ENCODE peak calls at places on chromosomes 11 and 22, in four cellular contexts. One of them, this sample, is unnamed.

GRCh38 chr22:32587449-32587848 is 112.8 kb downstream of the FBXO7 start:
- DNase-seq in T1000: peak
- DNase-seq in stimulated activated CD8-positive, alpha-beta memory T cell treated with anti-CD3 and anti-CD28 coated beads, Interleukin-7, amount 100 ng/mL, for 4 hours: no peak
- DNase-seq in AG04450: no peak
- DNase-seq in this sample: peak

GRCh38 chr11:13303668-13304649 is 26.4 kb downstream of the BMAL1 start:
- DNase-seq in stimulated activated CD8-positive, alpha-beta memory T cell treated with anti-CD3 and anti-CD28 coated beads, Interleukin-7, amount 100 ng/mL, for 4 hours: no peak
- DNase-seq in AG04450: no peak
- DNase-seq in T1000: no peak
- DNase-seq in this sample: no peak

GRCh38 chr22:48488611-48489456 is 1338.8 kb downstream of the BRD1 start:
- DNase-seq in T1000: no peak
- DNase-seq in AG04450: no peak
- DNase-seq in stimulated activated CD8-positive, alpha-beta memory T cell treated with anti-CD3 and anti-CD28 coated beads, Interleukin-7, amount 100 ng/mL, for 4 hours: no peak
- DNase-seq in this sample: peak

GRCh38 chr22:37636186-37636948 is 3.1 kb upstream of the SH3BP1 start:
- DNase-seq in stimulated activated CD8-positive, alpha-beta memory T cell treated with anti-CD3 and anti-CD28 coated beads, Interleukin-7, amount 100 ng/mL, for 4 hours: no peak
- DNase-seq in AG04450: no peak
- DNase-seq in T1000: no peak
- DNase-seq in this sample: peak

GRCh38 chr11:107427569-107428180 is 29.9 kb downstream of the CWF19L2 start:
- DNase-seq in T1000: no peak
- DNase-seq in stimulated activated CD8-positive, alpha-beta memory T cell treated with anti-CD3 and anti-CD28 coated beads, Interleukin-7, amount 100 ng/mL, for 4 hours: no peak
- DNase-seq in AG04450: no peak
- DNase-seq in this sample: no peak

GRCh38 chr11:133897331-133897650 is 52.0 kb upstream of the SPATA19 start:
- DNase-seq in T1000: no peak
- DNase-seq in AG04450: no peak
- DNase-seq in stimulated activated CD8-positive, alpha-beta memory T cell treated with anti-CD3 and anti-CD28 coated beads, Interleukin-7, amount 100 ng/mL, for 4 hours: no peak
- DNase-seq in this sample: no peak

GRCh38 chr11:61071208-61071681 is 31.0 kb upstream of the CD5 start:
- DNase-seq in T1000: no peak
- DNase-seq in stimulated activated CD8-positive, alpha-beta memory T cell treated with anti-CD3 and anti-CD28 coated beads, Interleukin-7, amount 100 ng/mL, for 4 hours: peak
- DNase-seq in AG04450: no peak
- DNase-seq in this sample: no peak

GRCh38 chr11:79139900-79140299 is 300.9 kb downstream of the TENM4 start:
- DNase-seq in T1000: no peak
- DNase-seq in AG04450: no peak
- DNase-seq in stimulated activated CD8-positive, alpha-beta memory T cell treated with anti-CD3 and anti-CD28 coated beads, Interleukin-7, amount 100 ng/mL, for 4 hours: no peak
- DNase-seq in this sample: peak

GRCh38 chr22:41762980-41763779 is 37.3 kb upstream of the CCDC134 start:
- DNase-seq in stimulated activated CD8-positive, alpha-beta memory T cell treated with anti-CD3 and anti-CD28 coated beads, Interleukin-7, amount 100 ng/mL, for 4 hours: no peak
- DNase-seq in T1000: no peak
- DNase-seq in AG04450: no peak
- DNase-seq in this sample: no peak

GRCh38 chr11:19918302-19919049 is 205.8 kb downstream of the NAV2 start:
- DNase-seq in T1000: no peak
- DNase-seq in stimulated activated CD8-positive, alpha-beta memory T cell treated with anti-CD3 and anti-CD28 coated beads, Interleukin-7, amount 100 ng/mL, for 4 hours: no peak
- DNase-seq in AG04450: no peak
- DNase-seq in this sample: peak

GRCh38 chr22:22936915-22937656 is 49.5 kb downstream of the IGLL5 start:
- DNase-seq in stimulated activated CD8-positive, alpha-beta memory T cell treated with anti-CD3 and anti-CD28 coated beads, Interleukin-7, amount 100 ng/mL, for 4 hours: no peak
- DNase-seq in AG04450: no peak
- DNase-seq in T1000: no peak
- DNase-seq in this sample: peak

This sample was measured in osteoblast.